ENCODE peak calls at places on chromosomes 13 and 19, in eight cellular contexts. One of them, this sample, is unnamed.

GRCh38 chr19:518292-519231 is 11.3 kb downstream of the TPGS1 start:
- DNase-seq in caudate nucleus: no peak
- DNase-seq in AG09309: no peak
- DNase-seq in hepatic stellate cell: no peak
- DNase-seq in activated CD4-positive, alpha-beta T cell treated with anti-CD3 and anti-CD28 coated beads, Interleukin-2, amount 50 U/mL, for 24 hours: peak
- DNase-seq in OCI-LY7: no peak
- DNase-seq in C1 segment of cervical spinal cord: no peak
- DNase-seq in nucleus accumbens: no peak
- DNase-seq in this sample: no peak

GRCh38 chr13:98039964-98040363 is 86.5 kb downstream of the IPO5 start:
- DNase-seq in activated CD4-positive, alpha-beta T cell treated with anti-CD3 and anti-CD28 coated beads, Interleukin-2, amount 50 U/mL, for 24 hours: no peak
- DNase-seq in hepatic stellate cell: no peak
- DNase-seq in AG09309: no peak
- DNase-seq in C1 segment of cervical spinal cord: no peak
- DNase-seq in OCI-LY7: no peak
- DNase-seq in caudate nucleus: no peak
- DNase-seq in nucleus accumbens: no peak
- DNase-seq in this sample: no peak

GRCh38 chr19:18205180-18205915 is 1.5 kb upstream of the RAB3A start:
- DNase-seq in C1 segment of cervical spinal cord: peak
- DNase-seq in AG09309: peak
- DNase-seq in caudate nucleus: peak
- DNase-seq in activated CD4-positive, alpha-beta T cell treated with anti-CD3 and anti-CD28 coated beads, Interleukin-2, amount 50 U/mL, for 24 hours: no peak
- DNase-seq in hepatic stellate cell: peak
- DNase-seq in OCI-LY7: peak
- DNase-seq in nucleus accumbens: no peak
- DNase-seq in this sample: peak

GRCh38 chr19:4647676-4648644 is 8.6 kb downstream of the TNFAIP8L1 start:
- DNase-seq in OCI-LY7: no peak
- DNase-seq in AG09309: no peak
- DNase-seq in caudate nucleus: no peak
- DNase-seq in nucleus accumbens: no peak
- DNase-seq in C1 segment of cervical spinal cord: no peak
- DNase-seq in activated CD4-positive, alpha-beta T cell treated with anti-CD3 and anti-CD28 coated beads, Interleukin-2, amount 50 U/mL, for 24 hours: no peak
- DNase-seq in hepatic stellate cell: peak
- DNase-seq in this sample: no peak

GRCh38 chr19:10882108-10882457 is 10.7 kb downstream of the CARM1 start:
- DNase-seq in OCI-LY7: no peak
- DNase-seq in nucleus accumbens: no peak
- DNase-seq in caudate nucleus: no peak
- DNase-seq in activated CD4-positive, alpha-beta T cell treated with anti-CD3 and anti-CD28 coated beads, Interleukin-2, amount 50 U/mL, for 24 hours: no peak
- DNase-seq in C1 segment of cervical spinal cord: no peak
- DNase-seq in AG09309: no peak
- DNase-seq in hepatic stellate cell: no peak
- DNase-seq in this sample: no peak

GRCh38 chr13:22369840-22370239 is 699.0 kb downstream of the FGF9 start:
- DNase-seq in C1 segment of cervical spinal cord: no peak
- DNase-seq in OCI-LY7: no peak
- DNase-seq in caudate nucleus: no peak
- DNase-seq in nucleus accumbens: no peak
- DNase-seq in hepatic stellate cell: no peak
- DNase-seq in AG09309: no peak
- DNase-seq in activated CD4-positive, alpha-beta T cell treated with anti-CD3 and anti-CD28 coated beads, Interleukin-2, amount 50 U/mL, for 24 hours: no peak
- DNase-seq in this sample: no peak

GRCh38 chr13:48078251-48078656 is 16.6 kb downstream of the MED4 start:
- DNase-seq in C1 segment of cervical spinal cord: no peak
- DNase-seq in nucleus accumbens: no peak
- DNase-seq in AG09309: no peak
- DNase-seq in caudate nucleus: no peak
- DNase-seq in hepatic stellate cell: no peak
- DNase-seq in activated CD4-positive, alpha-beta T cell treated with anti-CD3 and anti-CD28 coated beads, Interleukin-2, amount 50 U/mL, for 24 hours: no peak
- DNase-seq in OCI-LY7: peak
- DNase-seq in this sample: no peak

GRCh38 chr19:40279761-40280607 is 5.2 kb downstream of the AKT2 start:
- DNase-seq in hepatic stellate cell: no peak
- DNase-seq in caudate nucleus: no peak
- DNase-seq in C1 segment of cervical spinal cord: no peak
- DNase-seq in OCI-LY7: peak
- DNase-seq in nucleus accumbens: no peak
- DNase-seq in activated CD4-positive, alpha-beta T cell treated with anti-CD3 and anti-CD28 coated beads, Interleukin-2, amount 50 U/mL, for 24 hours: no peak
- DNase-seq in AG09309: no peak
- DNase-seq in this sample: no peak

GRCh38 chr13:101915333-101915732 is 462.9 kb downstream of the ITGBL1 start:
- DNase-seq in activated CD4-positive, alpha-beta T cell treated with anti-CD3 and anti-CD28 coated beads, Interleukin-2, amount 50 U/mL, for 24 hours: no peak
- DNase-seq in hepatic stellate cell: no peak
- DNase-seq in nucleus accumbens: no peak
- DNase-seq in C1 segment of cervical spinal cord: no peak
- DNase-seq in AG09309: no peak
- DNase-seq in OCI-LY7: no peak
- DNase-seq in caudate nucleus: no peak
- DNase-seq in this sample: no peak

GRCh38 chr19:633786-634639 is 676 bp upstream of the POLRMT start:
- DNase-seq in AG09309: no peak
- DNase-seq in C1 segment of cervical spinal cord: no peak
- DNase-seq in nucleus accumbens: no peak
- DNase-seq in OCI-LY7: peak
- DNase-seq in hepatic stellate cell: no peak
- DNase-seq in activated CD4-positive, alpha-beta T cell treated with anti-CD3 and anti-CD28 coated beads, Interleukin-2, amount 50 U/mL, for 24 hours: no peak
- DNase-seq in caudate nucleus: no peak
- DNase-seq in this sample: no peak

GRCh38 chr13:51846756-51847155 is 1.8 kb upstream of the TMEM272 start:
- DNase-seq in activated CD4-positive, alpha-beta T cell treated with anti-CD3 and anti-CD28 coated beads, Interleukin-2, amount 50 U/mL, for 24 hours: no peak
- DNase-seq in caudate nucleus: no peak
- DNase-seq in nucleus accumbens: no peak
- DNase-seq in OCI-LY7: no peak
- DNase-seq in hepatic stellate cell: no peak
- DNase-seq in AG09309: no peak
- DNase-seq in C1 segment of cervical spinal cord: no peak
- DNase-seq in this sample: no peak

GRCh38 chr13:91032104-91032503 is 315.4 kb upstream of the MIR17HG start:
- DNase-seq in hepatic stellate cell: no peak
- DNase-seq in C1 segment of cervical spinal cord: no peak
- DNase-seq in OCI-LY7: no peak
- DNase-seq in activated CD4-positive, alpha-beta T cell treated with anti-CD3 and anti-CD28 coated beads, Interleukin-2, amount 50 U/mL, for 24 hours: no peak
- DNase-seq in caudate nucleus: no peak
- DNase-seq in AG09309: no peak
- DNase-seq in nucleus accumbens: no peak
- DNase-seq in this sample: no peak

GRCh38 chr13:90968510-90968909 is 379.0 kb upstream of the MIR17HG start:
- DNase-seq in caudate nucleus: no peak
- DNase-seq in OCI-LY7: peak
- DNase-seq in C1 segment of cervical spinal cord: no peak
- DNase-seq in AG09309: no peak
- DNase-seq in hepatic stellate cell: no peak
- DNase-seq in activated CD4-positive, alpha-beta T cell treated with anti-CD3 and anti-CD28 coated beads, Interleukin-2, amount 50 U/mL, for 24 hours: no peak
- DNase-seq in nucleus accumbens: no peak
- DNase-seq in this sample: peak

GRCh38 chr13:63938851-63939250 is 2523.2 kb upstream of the PCDH20 start:
- DNase-seq in activated CD4-positive, alpha-beta T cell treated with anti-CD3 and anti-CD28 coated beads, Interleukin-2, amount 50 U/mL, for 24 hours: no peak
- DNase-seq in caudate nucleus: no peak
- DNase-seq in OCI-LY7: no peak
- DNase-seq in C1 segment of cervical spinal cord: no peak
- DNase-seq in hepatic stellate cell: no peak
- DNase-seq in nucleus accumbens: no peak
- DNase-seq in AG09309: no peak
- DNase-seq in this sample: no peak

GRCh38 chr19:42081584-42082258 is 5.8 kb downstream of the ZNF574 start:
- DNase-seq in AG09309: no peak
- DNase-seq in caudate nucleus: no peak
- DNase-seq in activated CD4-positive, alpha-beta T cell treated with anti-CD3 and anti-CD28 coated beads, Interleukin-2, amount 50 U/mL, for 24 hours: no peak
- DNase-seq in OCI-LY7: peak
- DNase-seq in nucleus accumbens: no peak
- DNase-seq in C1 segment of cervical spinal cord: no peak
- DNase-seq in hepatic stellate cell: peak
- DNase-seq in this sample: peak

GRCh38 chr13:52177276-52177675 is 17.9 kb upstream of the NEK3 start:
- DNase-seq in nucleus accumbens: no peak
- DNase-seq in OCI-LY7: no peak
- DNase-seq in C1 segment of cervical spinal cord: no peak
- DNase-seq in caudate nucleus: no peak
- DNase-seq in activated CD4-positive, alpha-beta T cell treated with anti-CD3 and anti-CD28 coated beads, Interleukin-2, amount 50 U/mL, for 24 hours: no peak
- DNase-seq in AG09309: no peak
- DNase-seq in hepatic stellate cell: no peak
- DNase-seq in this sample: no peak

GRCh38 chr19:3868770-3869456 is at the start of gene ZFR2:
- DNase-seq in activated CD4-positive, alpha-beta T cell treated with anti-CD3 and anti-CD28 coated beads, Interleukin-2, amount 50 U/mL, for 24 hours: peak
- DNase-seq in C1 segment of cervical spinal cord: no peak
- DNase-seq in AG09309: no peak
- DNase-seq in caudate nucleus: peak
- DNase-seq in nucleus accumbens: no peak
- DNase-seq in OCI-LY7: peak
- DNase-seq in hepatic stellate cell: no peak
- DNase-seq in this sample: no peak

GRCh38 chr13:78121459-78122348 is 203.1 kb upstream of the EDNRB start:
- DNase-seq in AG09309: peak
- DNase-seq in nucleus accumbens: no peak
- DNase-seq in hepatic stellate cell: peak
- DNase-seq in activated CD4-positive, alpha-beta T cell treated with anti-CD3 and anti-CD28 coated beads, Interleukin-2, amount 50 U/mL, for 24 hours: no peak
- DNase-seq in OCI-LY7: peak
- DNase-seq in C1 segment of cervical spinal cord: no peak
- DNase-seq in caudate nucleus: no peak
- DNase-seq in this sample: peak

GRCh38 chr19:13121551-13122274 is 3.6 kb downstream of the NACC1 start:
- DNase-seq in activated CD4-positive, alpha-beta T cell treated with anti-CD3 and anti-CD28 coated beads, Interleukin-2, amount 50 U/mL, for 24 hours: no peak
- DNase-seq in nucleus accumbens: no peak
- DNase-seq in AG09309: no peak
- DNase-seq in OCI-LY7: no peak
- DNase-seq in C1 segment of cervical spinal cord: no peak
- DNase-seq in caudate nucleus: no peak
- DNase-seq in hepatic stellate cell: no peak
- DNase-seq in this sample: no peak

GRCh38 chr13:106815545-106815944 is 247.6 kb upstream of the ARGLU1 start:
- DNase-seq in nucleus accumbens: no peak
- DNase-seq in hepatic stellate cell: no peak
- DNase-seq in C1 segment of cervical spinal cord: no peak
- DNase-seq in caudate nucleus: no peak
- DNase-seq in AG09309: no peak
- DNase-seq in activated CD4-positive, alpha-beta T cell treated with anti-CD3 and anti-CD28 coated beads, Interleukin-2, amount 50 U/mL, for 24 hours: no peak
- DNase-seq in OCI-LY7: no peak
- DNase-seq in this sample: no peak

GRCh38 chr13:30881191-30881651 is 24.9 kb upstream of the MEDAG start:
- DNase-seq in hepatic stellate cell: no peak
- DNase-seq in AG09309: no peak
- DNase-seq in nucleus accumbens: no peak
- DNase-seq in OCI-LY7: no peak
- DNase-seq in activated CD4-positive, alpha-beta T cell treated with anti-CD3 and anti-CD28 coated beads, Interleukin-2, amount 50 U/mL, for 24 hours: no peak
- DNase-seq in caudate nucleus: no peak
- DNase-seq in C1 segment of cervical spinal cord: no peak
- DNase-seq in this sample: no peak

GRCh38 chr13:58855283-58855682 is 1223.7 kb downstream of the PCDH17 start:
- DNase-seq in hepatic stellate cell: no peak
- DNase-seq in nucleus accumbens: no peak
- DNase-seq in C1 segment of cervical spinal cord: no peak
- DNase-seq in caudate nucleus: no peak
- DNase-seq in AG09309: no peak
- DNase-seq in activated CD4-positive, alpha-beta T cell treated with anti-CD3 and anti-CD28 coated beads, Interleukin-2, amount 50 U/mL, for 24 hours: no peak
- DNase-seq in OCI-LY7: no peak
- DNase-seq in this sample: peak

GRCh38 chr13:23506821-23507210 is 63.4 kb upstream of the TNFRSF19 start:
- DNase-seq in activated CD4-positive, alpha-beta T cell treated with anti-CD3 and anti-CD28 coated beads, Interleukin-2, amount 50 U/mL, for 24 hours: no peak
- DNase-seq in caudate nucleus: no peak
- DNase-seq in OCI-LY7: no peak
- DNase-seq in C1 segment of cervical spinal cord: no peak
- DNase-seq in nucleus accumbens: no peak
- DNase-seq in AG09309: no peak
- DNase-seq in hepatic stellate cell: peak
- DNase-seq in this sample: no peak

GRCh38 chr19:10762656-10763055 is 44.8 kb downstream of the DNM2 start:
- DNase-seq in C1 segment of cervical spinal cord: no peak
- DNase-seq in OCI-LY7: no peak
- DNase-seq in caudate nucleus: no peak
- DNase-seq in activated CD4-positive, alpha-beta T cell treated with anti-CD3 and anti-CD28 coated beads, Interleukin-2, amount 50 U/mL, for 24 hours: no peak
- DNase-seq in hepatic stellate cell: no peak
- DNase-seq in nucleus accumbens: no peak
- DNase-seq in AG09309: no peak
- DNase-seq in this sample: no peak

GRCh38 chr19:31387662-31388175 is 38.5 kb upstream of the TSHZ3 start:
- DNase-seq in hepatic stellate cell: no peak
- DNase-seq in OCI-LY7: no peak
- DNase-seq in activated CD4-positive, alpha-beta T cell treated with anti-CD3 and anti-CD28 coated beads, Interleukin-2, amount 50 U/mL, for 24 hours: no peak
- DNase-seq in AG09309: no peak
- DNase-seq in nucleus accumbens: no peak
- DNase-seq in C1 segment of cervical spinal cord: no peak
- DNase-seq in caudate nucleus: no peak
- DNase-seq in this sample: no peak

GRCh38 chr19:6801397-6802086 is 29.0 kb downstream of the VAV1 start:
- DNase-seq in activated CD4-positive, alpha-beta T cell treated with anti-CD3 and anti-CD28 coated beads, Interleukin-2, amount 50 U/mL, for 24 hours: peak
- DNase-seq in nucleus accumbens: no peak
- DNase-seq in hepatic stellate cell: no peak
- DNase-seq in caudate nucleus: peak
- DNase-seq in OCI-LY7: peak
- DNase-seq in AG09309: no peak
- DNase-seq in C1 segment of cervical spinal cord: peak
- DNase-seq in this sample: peak

GRCh38 chr13:50594276-50594970 is 249.1 kb downstream of the DLEU7 start:
- DNase-seq in AG09309: no peak
- DNase-seq in hepatic stellate cell: no peak
- DNase-seq in caudate nucleus: no peak
- DNase-seq in OCI-LY7: peak
- DNase-seq in C1 segment of cervical spinal cord: no peak
- DNase-seq in nucleus accumbens: no peak
- DNase-seq in activated CD4-positive, alpha-beta T cell treated with anti-CD3 and anti-CD28 coated beads, Interleukin-2, amount 50 U/mL, for 24 hours: no peak
- DNase-seq in this sample: no peak

GRCh38 chr19:28862238-28862637 is 350.7 kb downstream of the UQCRFS1 start:
- DNase-seq in C1 segment of cervical spinal cord: no peak
- DNase-seq in AG09309: no peak
- DNase-seq in nucleus accumbens: no peak
- DNase-seq in caudate nucleus: no peak
- DNase-seq in hepatic stellate cell: no peak
- DNase-seq in OCI-LY7: no peak
- DNase-seq in activated CD4-positive, alpha-beta T cell treated with anti-CD3 and anti-CD28 coated beads, Interleukin-2, amount 50 U/mL, for 24 hours: no peak
- DNase-seq in this sample: no peak

GRCh38 chr13:75339635-75340374 is 142.2 kb downstream of the TBC1D4 start:
- DNase-seq in caudate nucleus: no peak
- DNase-seq in AG09309: no peak
- DNase-seq in OCI-LY7: no peak
- DNase-seq in C1 segment of cervical spinal cord: no peak
- DNase-seq in activated CD4-positive, alpha-beta T cell treated with anti-CD3 and anti-CD28 coated beads, Interleukin-2, amount 50 U/mL, for 24 hours: no peak
- DNase-seq in nucleus accumbens: no peak
- DNase-seq in hepatic stellate cell: no peak
- DNase-seq in this sample: no peak

GRCh38 chr19:29662604-29663404 is 2.5 kb upstream of the PLEKHF1 start:
- DNase-seq in activated CD4-positive, alpha-beta T cell treated with anti-CD3 and anti-CD28 coated beads, Interleukin-2, amount 50 U/mL, for 24 hours: no peak
- DNase-seq in caudate nucleus: no peak
- DNase-seq in C1 segment of cervical spinal cord: no peak
- DNase-seq in nucleus accumbens: no peak
- DNase-seq in hepatic stellate cell: peak
- DNase-seq in OCI-LY7: no peak
- DNase-seq in AG09309: peak
- DNase-seq in this sample: peak

GRCh38 chr13:87120476-87120875 is 550.7 kb upstream of the SLITRK5 start:
- DNase-seq in C1 segment of cervical spinal cord: no peak
- DNase-seq in caudate nucleus: no peak
- DNase-seq in activated CD4-positive, alpha-beta T cell treated with anti-CD3 and anti-CD28 coated beads, Interleukin-2, amount 50 U/mL, for 24 hours: no peak
- DNase-seq in AG09309: no peak
- DNase-seq in OCI-LY7: no peak
- DNase-seq in nucleus accumbens: no peak
- DNase-seq in hepatic stellate cell: no peak
- DNase-seq in this sample: no peak

GRCh38 chr13:23963947-23964346 is 66.6 kb upstream of the C1QTNF9B start:
- DNase-seq in activated CD4-positive, alpha-beta T cell treated with anti-CD3 and anti-CD28 coated beads, Interleukin-2, amount 50 U/mL, for 24 hours: no peak
- DNase-seq in OCI-LY7: no peak
- DNase-seq in AG09309: no peak
- DNase-seq in hepatic stellate cell: no peak
- DNase-seq in C1 segment of cervical spinal cord: no peak
- DNase-seq in caudate nucleus: no peak
- DNase-seq in nucleus accumbens: no peak
- DNase-seq in this sample: no peak

This sample was measured in HTR-8/SVneo.